ENCODE peak calls at places on chromosomes 2 and 18, in nine cellular contexts. G is transverse colon, T is esophagus muscularis mucosa, W is sigmoid colon, H is suprapubic skin, B is K562, L is HepG2, F is GM12878, A is SK-N-SH. Y is an unnamed sample.

GRCh38 chr2:192087398-192087958 is 107.3 kb downstream of the TMEFF2 start:
- DNase-seq in G (no peak), T (no peak), W (no peak), H (no peak), B (no peak), L (no peak), F (no peak), A (no peak), Y (no peak)

GRCh38 chr18:48836806-48837615 is 113.8 kb downstream of the SMAD7 start:
- DNase-seq in G (no peak), T (no peak), W (peak), H (peak), B (no peak), L (no peak), F (no peak), A (no peak), Y (no peak)

GRCh38 chr2:162138310-162138709 is 13.7 kb downstream of the GCG start:
- DNase-seq in G (no peak), T (no peak), W (no peak), H (no peak), B (no peak), L (no peak), F (no peak), A (no peak), Y (no peak)

GRCh38 chr2:42868096-42868495 is 75.7 kb upstream of the HAAO start:
- DNase-seq in G (no peak), T (no peak), W (no peak), H (no peak), B (no peak), L (no peak), F (no peak), A (no peak), Y (no peak)

GRCh38 chr18:74282359-74283254 is 9.2 kb downstream of the CYB5A start:
- DNase-seq in G (no peak), T (peak), W (no peak), H (no peak), B (no peak), L (peak), F (no peak), A (no peak), Y (no peak)

GRCh38 chr2:157488877-157489276 is 45.0 kb upstream of the CYTIP start:
- DNase-seq in G (peak), T (no peak), W (no peak), H (no peak), B (no peak), L (no peak), F (no peak), A (no peak), Y (peak)

GRCh38 chr18:48941672-48942071 is 9.1 kb downstream of the SMAD7 start:
- DNase-seq in G (no peak), T (no peak), W (no peak), H (no peak), B (no peak), L (no peak), F (no peak), A (no peak), Y (no peak)

GRCh38 chr2:134446431-134447091 is 192.7 kb downstream of the MGAT5 start:
- DNase-seq in G (no peak), T (no peak), W (no peak), H (no peak), B (no peak), L (no peak), F (no peak), A (no peak), Y (no peak)

GRCh38 chr18:33918571-33918970 is 306.1 kb downstream of the NOL4 start:
- DNase-seq in G (no peak), T (no peak), W (no peak), H (no peak), B (no peak), L (no peak), F (no peak), A (no peak), Y (no peak)

GRCh38 chr2:238467772-238468171 is 41.0 kb downstream of the ASB1 start:
- DNase-seq in G (no peak), T (no peak), W (no peak), H (no peak), B (no peak), L (no peak), F (no peak), A (no peak), Y (no peak)

GRCh38 chr2:112199188-112199587 is 55.7 kb downstream of the ZC3H8 start:
- DNase-seq in G (no peak), T (peak), W (no peak), H (no peak), B (no peak), L (no peak), F (no peak), A (no peak), Y (no peak)

GRCh38 chr18:67665266-67665665 is 148.7 kb upstream of the DSEL start:
- DNase-seq in G (no peak), T (no peak), W (no peak), H (no peak), B (no peak), L (no peak), F (no peak), A (no peak), Y (no peak)

DNA sequence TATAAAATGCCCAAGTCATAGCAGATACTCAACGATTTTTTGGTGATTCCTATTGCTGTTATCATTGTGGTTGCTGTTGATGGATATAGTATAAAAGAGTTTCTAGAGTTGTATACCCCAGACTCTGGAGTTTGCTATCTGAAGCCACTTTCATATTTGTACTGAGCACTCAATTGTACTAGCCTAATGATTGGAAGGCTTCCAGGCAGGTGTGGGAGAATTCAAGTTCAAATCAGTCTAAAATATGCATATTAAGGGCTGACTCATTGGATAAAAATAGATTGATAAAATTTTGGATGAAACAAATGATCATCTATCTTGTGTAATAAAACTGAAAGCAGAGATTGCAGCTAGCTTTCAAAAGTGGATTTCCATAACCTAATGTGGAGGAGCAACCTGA is 122.9 kb downstream of the NEB start:
- DNase-seq in G (no peak), T (no peak), W (no peak), H (no peak), B (no peak), L (no peak), F (no peak), A (no peak), Y (no peak)
- TF ChIP-seq EP300 in G (no peak), T (no peak), W (no peak), H (no peak), B (no peak), L (no peak), F (no peak), A (no peak), Y (no peak)

GRCh38 chr2:61085883-61086282 is 20.2 kb downstream of the SANBR start:
- DNase-seq in G (no peak), T (no peak), W (no peak), H (no peak), B (no peak), L (no peak), F (no peak), A (no peak), Y (no peak)
- TF ChIP-seq CTCF in G (no peak), T (no peak), W (no peak), H (no peak), B (no peak), L (no peak), F (no peak), A (no peak), Y (no peak)

GRCh38 chr18:25351773-25352628 is at the start of gene ZNF521:
- DNase-seq in G (peak), T (no peak), W (peak), H (peak), B (peak), L (peak), F (no peak), A (peak), Y (peak)
- TF ChIP-seq POLR2AphosphoS5 in G (peak), T (peak), W (peak), H (peak), B (no peak), L (no peak), F (no peak), A (peak), Y (no peak)

DNA sequence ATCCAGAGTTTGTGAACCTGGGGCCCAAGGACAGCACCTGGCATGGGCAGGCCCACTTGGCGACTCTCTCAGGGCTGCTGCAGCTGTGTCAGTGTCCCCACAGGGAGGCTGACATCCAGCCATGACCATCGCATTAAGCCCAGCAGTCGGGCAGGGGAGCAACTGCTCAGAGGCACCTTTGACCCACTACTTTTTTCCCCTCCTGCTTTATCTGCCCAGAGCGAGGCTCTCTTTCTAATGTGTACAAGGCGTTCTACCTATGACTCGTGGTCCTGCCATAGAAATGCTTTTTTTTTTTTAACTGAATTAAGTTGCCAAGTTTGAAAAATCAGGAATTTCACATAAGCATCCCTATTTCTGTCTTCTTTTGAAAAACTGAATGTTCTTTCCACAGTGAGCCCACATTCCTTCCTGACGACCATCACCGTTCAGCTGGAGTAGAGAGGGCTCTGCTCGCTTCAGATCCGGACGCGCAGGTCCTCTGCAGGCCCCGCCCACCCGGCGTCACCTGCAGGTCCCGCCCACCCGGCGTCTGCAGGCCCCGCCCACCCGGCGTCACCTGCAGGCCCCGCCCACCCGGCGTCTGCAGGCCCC is 403 bp upstream of the CLUL1 start:
- DNase-seq in G (no peak), T (no peak), W (no peak), H (no peak), B (peak), L (peak), F (no peak), A (peak), Y (no peak)
- TF ChIP-seq EP300 in G (no peak), T (no peak), W (no peak), H (no peak), B (no peak), L (no peak), F (no peak), A (no peak), Y (no peak)

GRCh38 chr2:220104871-220105351 is 477.5 kb downstream of the SLC4A3 start:
- DNase-seq in G (no peak), T (peak), W (no peak), H (no peak), B (no peak), L (no peak), F (no peak), A (peak), Y (no peak)
- TF ChIP-seq CTCF in G (no peak), T (no peak), W (no peak), H (no peak), B (no peak), L (peak), F (no peak), A (peak), Y (no peak)

GRCh38 chr2:232888839-232889529 is 18.9 kb downstream of the SNORC start:
- DNase-seq in G (no peak), T (no peak), W (no peak), H (peak), B (no peak), L (no peak), F (no peak), A (no peak), Y (peak)
- TF ChIP-seq POLR2AphosphoS5 in G (no peak), T (no peak), W (no peak), H (no peak), B (no peak), L (no peak), F (no peak), A (no peak), Y (no peak)

DNA sequence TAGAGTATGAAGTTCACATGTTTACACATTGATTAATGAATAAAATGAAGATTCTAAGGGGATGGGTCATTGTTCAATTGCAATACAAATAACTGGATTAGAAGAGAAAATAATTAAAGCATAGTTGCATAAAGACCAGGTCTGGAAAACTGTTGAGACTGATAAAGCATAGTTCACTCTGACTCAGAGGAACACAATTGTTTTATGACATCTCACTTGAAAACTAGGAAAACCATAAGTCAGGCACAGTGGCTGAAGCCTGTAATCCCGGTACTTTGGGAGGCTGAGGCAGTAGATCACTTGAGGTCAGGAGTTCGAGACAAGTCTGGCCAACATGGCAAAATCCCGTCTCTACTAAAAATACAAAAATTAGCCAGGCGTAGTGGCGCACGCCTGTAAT is 46.7 kb downstream of the PLA2R1 start:
- DNase-seq in G (no peak), T (no peak), W (no peak), H (no peak), B (no peak), L (no peak), F (no peak), A (no peak), Y (no peak)
- TF ChIP-seq EP300 in G (no peak), T (no peak), W (no peak), H (no peak), B (no peak), L (no peak), F (no peak), A (no peak), Y (no peak)

GRCh38 chr18:59057969-59058368 is 81.7 kb upstream of the SEC11C start:
- DNase-seq in G (no peak), T (no peak), W (no peak), H (no peak), B (no peak), L (no peak), F (no peak), A (no peak), Y (no peak)
- TF ChIP-seq CTCF in G (no peak), T (no peak), W (no peak), H (no peak), B (no peak), L (no peak), F (no peak), A (no peak), Y (no peak)